ENCODE peak calls at places on chromosomes 12 and 14, in six cellular contexts. A is HepG2, C is K562, F is GM12878, E is GM12891, M is H1. P is an unnamed sample.

GRCh38 chr14:27727371-27727770 is 1039.2 kb upstream of the FOXG1 start:
- DNase-seq in A (no peak), E (no peak), C (no peak), F (no peak), M (no peak), P (no peak)

GRCh38 chr14:90799420-90799819 is 16.8 kb downstream of the TTC7B start:
- DNase-seq in C (no peak), A (no peak), M (no peak), F (no peak), E (no peak), P (no peak)

GRCh38 chr14:106491851-106492250 is 965.5 kb downstream of the TMEM121 start:
- DNase-seq in E (no peak), A (no peak), F (no peak), C (no peak), M (peak; percentile 48), P (no peak)

GRCh38 chr12:120902846-120903381 is 1.2 kb downstream of the SPPL3 start:
- DNase-seq in C (no peak), M (no peak), E (no peak), F (no peak), A (no peak), P (no peak)

GRCh38 chr12:88720785-88721650 is 140.7 kb upstream of the KITLG start:
- DNase-seq in M (no peak), A (no peak), F (no peak), E (no peak), C (no peak), P (no peak)

GRCh38 chr12:26832817-26833691 is at the start of gene ITPR2:
- DNase-seq in C (peak; percentile 97), M (peak; percentile 94), A (peak; percentile 88), E (peak; percentile 94), F (peak; percentile 60), P (peak; percentile 92)

GRCh38 chr14:79861111-79861510 is 350.2 kb downstream of the DIO2 start:
- DNase-seq in C (no peak), E (no peak), F (no peak), A (no peak), M (peak; percentile 48), P (no peak)

GRCh38 chr14:105142651-105143450 is 25.7 kb downstream of the JAG2 start:
- DNase-seq in E (no peak), M (no peak), F (no peak), C (no peak), A (no peak), P (no peak)

GRCh38 chr12:4272014-4272975 is 1.3 kb upstream of the CCND2 start:
- DNase-seq in E (peak; percentile 64), M (peak; percentile 89), F (peak; percentile 74), A (no peak), C (peak; percentile 82), P (peak; percentile 64)

GRCh38 chr14:69693145-69693544 is 73.8 kb upstream of the SRSF5 start:
- DNase-seq in A (no peak), M (no peak), F (no peak), C (no peak), E (no peak), P (no peak)

GRCh38 chr12:120100630-120101029 is 15.9 kb downstream of the RAB35 start:
- DNase-seq in E (no peak), A (no peak), M (no peak), F (no peak), C (no peak), P (no peak)

GRCh38 chr12:1927751-1928351 is 9.4 kb upstream of the CACNA2D4 start:
- DNase-seq in A (no peak), F (no peak), E (no peak), C (no peak), M (peak; percentile 40), P (no peak)

GRCh38 chr12:43132291-43132690 is 419.7 kb downstream of the ADAMTS20 start:
- DNase-seq in E (no peak), A (no peak), M (no peak), C (no peak), F (no peak), P (no peak)

GRCh38 chr14:100714205-100714781 is 12.4 kb upstream of the DLK1 start:
- DNase-seq in C (peak; percentile 22), A (no peak), M (no peak), F (no peak), E (no peak), P (no peak)

GRCh38 chr12:75334384-75335030 is at the start of gene GLIPR1L1:
- DNase-seq in F (peak; percentile 44), M (peak; percentile 94), C (peak; percentile 35), E (peak; percentile 41), A (peak; percentile 71), P (peak; percentile 28)

GRCh38 chr12:116708826-116709756 is 28.8 kb downstream of the SPRING1 start:
- DNase-seq in M (no peak), F (no peak), A (peak; percentile 25), C (no peak), E (no peak), P (no peak)

GRCh38 chr12:131487379-131488129 is 223.3 kb upstream of the SFSWAP start:
- DNase-seq in F (no peak), M (no peak), A (no peak), E (no peak), C (no peak), P (no peak)

GRCh38 chr12:27940756-27941402 is 31.7 kb downstream of the PTHLH start:
- DNase-seq in F (peak; percentile 60), M (peak; percentile 79), E (peak; percentile 28), A (peak; percentile 65), C (peak; percentile 65), P (peak; percentile 27)

GRCh38 chr12:110079477-110080400 is 31.4 kb upstream of the C12orf76 start:
- DNase-seq in M (no peak), A (peak; percentile 96), C (peak; percentile 90), F (peak; percentile 86), E (peak; percentile 61), P (peak; percentile 64)

GRCh38 chr12:1668833-1669543 is 21.9 kb upstream of the ADIPOR2 start:
- DNase-seq in E (no peak), M (no peak), F (no peak), A (peak; percentile 85), C (no peak), P (no peak)

GRCh38 chr12:126051611-126052107 is 986.4 kb downstream of the AACS start:
- DNase-seq in C (no peak), E (no peak), F (no peak), A (no peak), M (no peak), P (no peak)

GRCh38 chr12:1835178-1836131 is 15.1 kb downstream of the LRTM2 start:
- DNase-seq in A (no peak), M (no peak), E (no peak), C (no peak), F (no peak), P (no peak)

GRCh38 chr12:32309811-32310755 is 89.3 kb upstream of the FGD4 start:
- DNase-seq in A (no peak), C (peak; percentile 12), M (no peak), E (no peak), F (no peak), P (no peak)

GRCh38 chr14:53226553-53226952 is 73.4 kb upstream of the DDHD1 start:
- DNase-seq in M (no peak), C (no peak), F (no peak), E (no peak), A (no peak), P (no peak)

GRCh38 chr14:99401624-99402282 is 78.9 kb downstream of the SETD3 start:
- DNase-seq in A (peak; percentile 35), M (peak; percentile 44), F (no peak), C (no peak), E (no peak), P (no peak)

GRCh38 chr12:30485230-30485890 is 210.3 kb downstream of the IPO8 start:
- DNase-seq in C (no peak), E (no peak), A (no peak), F (no peak), M (no peak), P (no peak)

GRCh38 chr14:75906228-75906627 is 75.6 kb downstream of the TGFB3 start:
- DNase-seq in E (no peak), F (no peak), A (no peak), C (no peak), M (no peak), P (no peak)

GRCh38 chr12:58105225-58106119 is 164.1 kb downstream of the ATP23 start:
- DNase-seq in M (no peak), A (no peak), E (no peak), C (no peak), F (no peak), P (no peak)

DNA sequence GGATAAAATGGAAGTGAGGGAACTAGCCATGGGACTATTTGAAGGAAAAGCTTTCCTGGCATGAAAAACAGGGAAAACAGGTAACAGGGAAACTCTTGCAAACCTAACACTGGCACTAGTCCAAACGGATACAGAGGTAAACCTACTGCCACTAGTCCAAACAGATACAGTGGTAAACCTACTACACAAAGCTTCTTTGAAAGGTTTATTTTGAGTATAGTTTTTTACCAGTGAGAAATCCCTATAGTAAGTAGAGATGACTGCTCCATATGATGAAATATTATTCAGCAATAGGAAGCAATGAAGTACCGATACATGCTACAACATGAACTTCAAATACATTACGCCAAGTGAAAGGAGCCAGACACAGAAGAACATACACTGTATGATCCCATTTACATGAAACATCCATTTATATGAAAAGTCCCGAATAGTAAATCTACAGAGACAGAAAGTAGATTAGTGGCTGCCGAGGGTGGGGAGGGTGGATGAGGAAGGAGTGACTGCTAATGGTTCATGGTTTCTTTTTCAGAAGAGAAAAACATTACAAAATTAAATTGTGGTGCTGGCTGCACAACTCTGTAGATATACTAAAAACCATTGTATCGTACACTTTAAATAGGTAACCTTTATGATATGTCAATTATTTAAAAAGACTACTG is 25.5 kb downstream of the SPTLC2 start:
- DNase-seq in C (no peak), E (no peak), F (no peak), M (no peak), A (no peak), P (no peak)
- TF ChIP-seq POLR2AphosphoS5 in C (no peak), E (no peak), F (no peak), M (no peak), A (no peak), P (no peak)

GRCh38 chr12:25423355-25423754 is 129.7 kb downstream of the LMNTD1 start:
- DNase-seq in M (no peak), F (no peak), A (no peak), E (no peak), C (no peak), P (no peak)
- TF ChIP-seq POLR2A in M (no peak), F (no peak), A (no peak), E (no peak), C (no peak), P (no peak)

GRCh38 chr14:93100570-93100969 is 15.2 kb downstream of the ITPK1 start:
- DNase-seq in F (no peak), M (no peak), A (no peak), C (no peak), E (no peak), P (no peak)

GRCh38 chr14:93096923-93097322 is 18.8 kb downstream of the ITPK1 start:
- DNase-seq in A (no peak), M (no peak), F (no peak), C (no peak), E (no peak), P (no peak)

GRCh38 chr14:93100098-93100497 is 15.6 kb downstream of the ITPK1 start:
- DNase-seq in E (no peak), A (no peak), F (no peak), M (no peak), C (no peak), P (no peak)

GRCh38 chr14:93099643-93100042 is 16.1 kb downstream of the ITPK1 start:
- DNase-seq in C (no peak), E (no peak), F (no peak), A (no peak), M (no peak), P (no peak)

GRCh38 chr14:93099187-93099586 is 16.5 kb downstream of the ITPK1 start:
- DNase-seq in M (no peak), E (no peak), C (no peak), F (no peak), A (no peak), P (no peak)
- TF ChIP-seq TAF1 in M (no peak), E (no peak), C (no peak), F (no peak), A (no peak), P (no peak)

GRCh38 chr12:53452159-53453077 is 516 bp downstream of the PCBP2 start:
- DNase-seq in A (peak; percentile 72), C (peak; percentile 93), E (peak; percentile 50), F (no peak), M (peak; percentile 87), P (peak; percentile 61)
- TF ChIP-seq POLR2AphosphoS5 in A (peak; percentile 16), C (peak; percentile 62), E (peak; percentile 85), F (peak; percentile 74), M (peak; percentile 77), P (peak; percentile 79)

P was measured in GM12892.